ENCODE peak calls at places on chromosome 9, in four cellular contexts. C is kidney, X is stomach, S is suprapubic skin. L is an unnamed sample. For H3K4me1 and H3K9me3, the result is how much of the 10 kb centered on the place peaks cover.

GRCh38 chr9:95109456-95109855 is 208.1 kb downstream of the FANCC start:
- DNase-seq in C (peak), X (no peak), S (peak), L (no peak)

GRCh38 chr9:114516913-114517312 is 11.6 kb upstream of the WHRN start:
- DNase-seq in C (no peak), X (no peak), S (no peak), L (no peak)

GRCh38 chr9:14752271-14752670 is 29.7 kb upstream of the CER1 start:
- DNase-seq in C (no peak), X (no peak), S (no peak), L (no peak)

GRCh38 chr9:117414220-117414905 is 494 bp downstream of the ASTN2 start:
- DNase-seq in C (peak), X (peak), S (no peak), L (peak)

GRCh38 chr9:130869250-130869649 is 27.4 kb downstream of the QRFP start:
- DNase-seq in C (peak), X (peak), S (no peak), L (no peak)

GRCh38 chr9:135476981-135477380 is 2.6 kb upstream of the PPP1R26 start:
- DNase-seq in C (no peak), X (no peak), S (no peak), L (no peak)

GRCh38 chr9:133935328-133936040 is 56.6 kb downstream of the VAV2 start:
- DNase-seq in C (peak), X (peak), S (no peak), L (peak)

GRCh38 chr9:38292480-38292879 is 100.0 kb upstream of the ALDH1B1 start:
- DNase-seq in C (no peak), X (no peak), S (no peak), L (no peak)

GRCh38 chr9:89923961-89924504 is 319.2 kb downstream of the GADD45G start:
- DNase-seq in C (no peak), X (peak), S (no peak), L (no peak)

GRCh38 chr9:121888438-121888775 is 204.7 kb downstream of the TTLL11 start:
- DNase-seq in C (no peak), X (no peak), S (no peak), L (no peak)

GRCh38 chr9:73162987-73163763 is 11.5 kb downstream of the ANXA1 start:
- DNase-seq in C (no peak), X (no peak), S (no peak), L (no peak)

GRCh38 chr9:13224366-13224765 is 55.1 kb downstream of the MPDZ start:
- DNase-seq in C (no peak), X (no peak), S (no peak), L (no peak)

DNA sequence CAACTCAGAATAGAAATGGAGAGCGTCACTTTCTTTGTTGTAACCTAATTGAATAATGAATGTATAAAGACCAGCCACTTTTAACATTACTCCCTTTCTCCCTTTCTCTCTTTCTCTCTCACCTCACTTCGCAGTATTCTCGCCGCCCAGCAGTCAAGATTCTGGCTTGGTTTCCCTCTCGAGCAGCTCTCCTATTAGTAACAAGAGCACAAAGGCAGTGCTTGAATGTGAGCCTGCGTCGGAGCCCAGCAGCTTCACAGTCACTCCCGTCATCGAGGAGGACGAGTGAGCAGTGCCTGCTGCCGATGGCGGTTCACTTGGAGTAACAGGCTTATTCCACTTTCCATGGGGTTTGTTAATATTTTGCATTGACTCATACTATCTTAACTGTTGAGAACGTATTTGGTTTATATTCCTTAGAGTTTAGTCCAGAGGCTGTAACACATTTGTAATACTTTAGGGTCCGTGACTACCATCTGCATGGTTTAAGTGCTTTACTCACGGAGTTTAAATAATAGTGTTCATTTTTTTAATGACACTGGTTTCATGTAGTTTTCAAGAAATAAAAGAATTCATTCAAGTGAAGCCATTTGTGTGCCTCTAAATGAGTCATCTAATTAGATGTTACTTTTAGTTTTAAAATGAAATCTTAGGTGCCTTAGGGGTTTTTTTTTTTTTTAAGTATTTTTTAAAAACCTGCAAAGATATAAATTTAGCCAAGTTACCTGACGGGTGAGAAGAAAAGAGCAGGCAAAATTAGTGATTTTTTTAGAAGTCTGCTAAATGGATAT is 8.4 kb upstream of the DMRT3 start:
- DNase-seq in C (no peak), X (no peak), S (no peak), L (no peak)
- H3K4me3 ChIP-seq in C (no peak), X (no peak), S (no peak), L (no peak)

GRCh38 chr9:83706703-83707517 is 848 bp downstream of the UBQLN1 start:
- DNase-seq in C (peak), X (peak), S (peak), L (peak)
- H3K4me1 ChIP-seq in C (under half), X (half or more), S (under half), L (under half)

DNA sequence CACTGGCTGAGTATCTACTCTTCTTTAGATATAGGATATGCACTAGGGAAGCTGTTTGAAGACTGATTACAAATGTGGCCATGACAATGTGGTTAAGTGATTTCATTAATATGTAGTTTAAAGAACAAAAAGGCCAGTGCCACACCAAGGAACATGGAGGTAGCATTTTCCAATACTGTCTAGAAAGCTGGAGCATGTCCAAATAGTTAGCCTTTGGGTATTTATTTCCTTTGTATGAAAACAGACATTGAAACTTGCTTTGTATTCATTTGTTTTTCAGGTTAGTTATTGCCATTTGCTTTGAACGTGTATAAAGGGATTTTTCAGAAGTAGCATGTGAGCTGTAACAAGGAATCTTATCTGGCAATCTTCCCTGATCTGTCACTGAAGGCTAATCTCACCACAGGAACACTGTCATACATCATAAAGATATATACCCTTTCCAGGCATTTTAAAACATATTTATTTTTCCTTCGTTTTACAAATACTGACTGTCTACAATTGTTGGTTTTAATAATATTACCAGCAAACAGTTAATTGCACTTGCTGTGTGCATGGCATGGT is 93.4 kb downstream of the PLPPR1 start:
- DNase-seq in C (no peak), X (no peak), S (no peak), L (no peak)
- H3K9me3 ChIP-seq in C (under half), X (under half), S (under half), L (under half)

GRCh38 chr9:129467004-129467588 is 153.8 kb downstream of the C9orf50 start:
- DNase-seq in C (no peak), X (no peak), S (no peak), L (no peak)
- H3K4me3 ChIP-seq in C (no peak), X (no peak), S (no peak), L (no peak)